ENCODE peak calls at places on chromosomes 5 and 9, in eight cellular contexts. B is skeletal muscle cell; K is kidney glomerular epithelial cell; Q is AG09309; G is NCI-H1694 treated with DMSO at 0.1 percent for 48 hours; I is CD8-positive, alpha-beta T cell; E is stimulated activated CD4-positive, alpha-beta T cell treated with anti-CD3 and anti-CD28 coated beads, Interleukin-12 subunit alpha, Interleukin-12 subunit beta, amount 100 ng/mL, for 48 hours; U is T-cell. T is an unnamed sample.

GRCh38 chr5:154395407-154396106 is 50.2 kb upstream of the SAP30L start:
- DNase-seq in B (no peak), K (no peak), Q (no peak), G (no peak), I (no peak), E (no peak), U (no peak), T (no peak)

GRCh38 chr5:35240892-35241291 is 10.6 kb upstream of the PRLR start:
- DNase-seq in B (no peak), K (no peak), Q (no peak), G (no peak), I (no peak), E (no peak), U (no peak), T (no peak)

GRCh38 chr5:100430268-100430900 is 104.8 kb upstream of the FAM174A start:
- DNase-seq in B (no peak), K (peak), Q (no peak), G (peak), I (peak), E (peak), U (peak), T (peak)

GRCh38 chr5:51389582-51390463 is 6.6 kb downstream of the ISL1 start:
- DNase-seq in B (no peak), K (no peak), Q (no peak), G (no peak), I (no peak), E (no peak), U (no peak), T (no peak)

GRCh38 chr5:127685662-127686061 is 17.5 kb upstream of the CCDC192 start:
- DNase-seq in B (no peak), K (no peak), Q (no peak), G (no peak), I (no peak), E (no peak), U (no peak), T (no peak)

GRCh38 chr5:88758584-88758983 is 124.4 kb downstream of the MEF2C start:
- DNase-seq in B (no peak), K (no peak), Q (no peak), G (no peak), I (no peak), E (no peak), U (no peak), T (no peak)

GRCh38 chr9:33719581-33720374 is 75.6 kb upstream of the PRSS3 start:
- DNase-seq in B (no peak), K (no peak), Q (no peak), G (no peak), I (no peak), E (peak), U (peak), T (no peak)

GRCh38 chr5:59562756-59563389 is 330.7 kb downstream of the PDE4D start:
- DNase-seq in B (peak), K (peak), Q (no peak), G (no peak), I (peak), E (no peak), U (no peak), T (no peak)

GRCh38 chr9:133703571-133704399 is 34.4 kb downstream of the SARDH start:
- DNase-seq in B (no peak), K (no peak), Q (no peak), G (no peak), I (no peak), E (no peak), U (no peak), T (no peak)

GRCh38 chr5:151611127-151611775 is 20.1 kb upstream of the FAT2 start:
- DNase-seq in B (no peak), K (no peak), Q (no peak), G (no peak), I (no peak), E (no peak), U (no peak), T (peak)

GRCh38 chr5:95835682-95836405 is 13.3 kb upstream of the GLRX start:
- DNase-seq in B (no peak), K (no peak), Q (no peak), G (no peak), I (no peak), E (no peak), U (no peak), T (no peak)

GRCh38 chr9:26658476-26658875 is 234.1 kb downstream of the CAAP1 start:
- DNase-seq in B (no peak), K (no peak), Q (no peak), G (no peak), I (no peak), E (no peak), U (no peak), T (no peak)

GRCh38 chr5:17180957-17181723 is 36.3 kb upstream of the BASP1 start:
- DNase-seq in B (peak), K (peak), Q (peak), G (no peak), I (no peak), E (peak), U (no peak), T (no peak)

T was measured in G401.